ENCODE peak calls at places on chromosomes 2 and 18, in four cellular contexts. B is activated T-cell treated with anti-CD3 and anti-CD28 coated beads for 4 hours, G is NCI-H1105, P is right cardiac atrium. E is an unnamed sample.

GRCh38 chr2:228768818-228769217 is 502.3 kb downstream of the PID1 start:
- DNase-seq in B (no peak), G (no peak), P (no peak), E (no peak)

GRCh38 chr2:229408356-229408755 is 137.3 kb upstream of the PID1 start:
- DNase-seq in B (no peak), G (no peak), P (peak; percentile 65), E (no peak)

GRCh38 chr2:235052514-235053354 is 100.9 kb downstream of the SH3BP4 start:
- DNase-seq in B (no peak), G (no peak), P (no peak), E (no peak)

GRCh38 chr2:241967745-241968144 is 98.2 kb downstream of the RTP5 start:
- DNase-seq in B (no peak), G (no peak), P (no peak), E (no peak)

GRCh38 chr18:28007841-28008240 is 169.1 kb downstream of the CDH2 start:
- DNase-seq in B (no peak), G (no peak), P (no peak), E (no peak)

GRCh38 chr2:239158641-239159475 is 242.0 kb downstream of the HDAC4 start:
- DNase-seq in B (no peak), G (no peak), P (no peak), E (no peak)

GRCh38 chr2:8249191-8249590 is 432.7 kb upstream of the ID2 start:
- DNase-seq in B (no peak), G (no peak), P (peak; percentile 66), E (no peak)

GRCh38 chr2:189379287-189379630 is 62.0 kb upstream of the WDR75 start:
- DNase-seq in B (no peak), G (no peak), P (no peak), E (no peak)

GRCh38 chr18:499351-500229 is 911 bp downstream of the COLEC12 start:
- DNase-seq in B (no peak), G (no peak), P (peak; percentile 61), E (no peak)

E was measured in heart left ventricle.